ENCODE peak calls at places on chromosome 22, in four cellular contexts. Q is HepG2, K is K562, J is GM12878. N is an unnamed sample.

GRCh38 chr22:49239264-49240015 is 588.2 kb downstream of the BRD1 start:
- DNase-seq in K (no peak), Q (no peak), J (no peak), N (no peak)

GRCh38 chr22:38862375-38863329 is 9.4 kb downstream of the CBX6 start:
- DNase-seq in J (no peak), Q (no peak), K (no peak), N (peak)

GRCh38 chr22:44634426-44635321 is 67.3 kb upstream of the PRR5 start:
- DNase-seq in K (no peak), J (no peak), Q (peak), N (no peak)

GRCh38 chr22:27581688-27582087 is 219.9 kb downstream of the MN1 start:
- DNase-seq in Q (no peak), K (no peak), J (no peak), N (no peak)

GRCh38 chr22:32205974-32206773 is 1.3 kb upstream of the RFPL2 start:
- DNase-seq in J (no peak), K (no peak), Q (no peak), N (peak)

GRCh38 chr22:23057331-23057730 is 13.0 kb upstream of the GNAZ start:
- DNase-seq in J (no peak), Q (no peak), K (no peak), N (no peak)

GRCh38 chr22:22866381-22867111 is 21.1 kb upstream of the IGLL5 start:
- DNase-seq in K (peak), J (no peak), Q (no peak), N (no peak)

GRCh38 chr22:48574776-48575566 is 1252.7 kb downstream of the BRD1 start:
- DNase-seq in J (no peak), K (no peak), Q (peak), N (peak)

GRCh38 chr22:37369536-37369935 is 57.7 kb downstream of the ELFN2 start:
- DNase-seq in Q (no peak), J (no peak), K (no peak), N (no peak)

GRCh38 chr22:20080776-20081654 is 974 bp downstream of the DGCR8 start:
- DNase-seq in Q (peak), K (peak), J (no peak), N (peak)

GRCh38 chr22:44237290-44237689 is 56.6 kb downstream of the PARVG start:
- DNase-seq in K (no peak), J (no peak), Q (no peak), N (no peak)

GRCh38 chr22:37669586-37669985 is 5.8 kb upstream of the LGALS1 start:
- DNase-seq in J (no peak), Q (no peak), K (no peak), N (no peak)

GRCh38 chr22:17774206-17774927 is at the start of gene BID:
- DNase-seq in Q (no peak), J (no peak), K (peak), N (peak)

GRCh38 chr22:26887916-26888315 is 230.5 kb downstream of the MIAT start:
- DNase-seq in K (no peak), Q (no peak), J (no peak), N (no peak)

GRCh38 chr22:24688294-24688693 is 85.3 kb downstream of the GGT1 start:
- DNase-seq in J (no peak), Q (no peak), K (no peak), N (no peak)

GRCh38 chr22:20437253-20438065 is at the start of gene SCARF2:
- DNase-seq in Q (no peak), K (no peak), J (no peak), N (peak)

GRCh38 chr22:23285734-23286133 is 105.4 kb downstream of the BCR start:
- DNase-seq in K (peak), Q (no peak), J (no peak), N (no peak)

GRCh38 chr22:20531404-20532181 is 24.2 kb downstream of the MED15 start:
- DNase-seq in K (no peak), J (no peak), Q (peak), N (peak)

GRCh38 chr22:37624017-37624365 is 15.4 kb downstream of the GGA1 start:
- DNase-seq in K (no peak), J (no peak), Q (no peak), N (no peak)

GRCh38 chr22:29225422-29226090 is 19.9 kb downstream of the EMID1 start:
- DNase-seq in K (no peak), Q (no peak), J (no peak), N (peak)

GRCh38 chr22:21760640-21761039 is 25.0 kb upstream of the YPEL1 start:
- DNase-seq in K (no peak), J (no peak), Q (no peak), N (no peak)

GRCh38 chr22:27065259-27065658 is 407.9 kb downstream of the MIAT start:
- DNase-seq in K (no peak), J (no peak), Q (no peak), N (no peak)

GRCh38 chr22:27554841-27555456 is 246.6 kb downstream of the MN1 start:
- DNase-seq in J (no peak), K (no peak), Q (no peak), N (no peak)

GRCh38 chr22:39135092-39135896 is 17.2 kb downstream of the CBX7 start:
- DNase-seq in K (peak), J (no peak), Q (peak), N (peak)

GRCh38 chr22:44400763-44401060 is 88.0 kb upstream of the SHISAL1 start:
- DNase-seq in Q (no peak), J (no peak), K (no peak), N (peak)

GRCh38 chr22:18044548-18045271 is 20.3 kb upstream of the MICAL3 start:
- DNase-seq in Q (peak), J (no peak), K (no peak), N (no peak)

GRCh38 chr22:40404251-40405177 is 34.1 kb downstream of the SGSM3 start:
- DNase-seq in Q (no peak), J (no peak), K (no peak), N (no peak)

GRCh38 chr22:38773363-38773946 is 17.7 kb upstream of the SUN2 start:
- DNase-seq in Q (no peak), K (no peak), J (no peak), N (no peak)

GRCh38 chr22:32781695-32782094 is 19.8 kb upstream of the TIMP3 start:
- DNase-seq in J (no peak), K (no peak), Q (no peak), N (no peak)

GRCh38 chr22:39317756-39318506 is 1.5 kb downstream of the RPL3 start:
- DNase-seq in J (no peak), K (no peak), Q (no peak), N (no peak)

GRCh38 chr22:49382451-49382735 is 445.3 kb downstream of the BRD1 start:
- DNase-seq in K (no peak), J (no peak), Q (no peak), N (no peak)

GRCh38 chr22:43136255-43136654 is 6.9 kb downstream of the MCAT start:
- DNase-seq in K (peak), J (no peak), Q (peak), N (peak)

GRCh38 chr22:29158546-29158945 is 47.1 kb upstream of the EMID1 start:
- DNase-seq in K (no peak), Q (no peak), J (no peak), N (no peak)

GRCh38 chr22:44193537-44193896 is 12.8 kb downstream of the PARVG start:
- DNase-seq in J (no peak), K (no peak), Q (no peak), N (no peak)

DNA sequence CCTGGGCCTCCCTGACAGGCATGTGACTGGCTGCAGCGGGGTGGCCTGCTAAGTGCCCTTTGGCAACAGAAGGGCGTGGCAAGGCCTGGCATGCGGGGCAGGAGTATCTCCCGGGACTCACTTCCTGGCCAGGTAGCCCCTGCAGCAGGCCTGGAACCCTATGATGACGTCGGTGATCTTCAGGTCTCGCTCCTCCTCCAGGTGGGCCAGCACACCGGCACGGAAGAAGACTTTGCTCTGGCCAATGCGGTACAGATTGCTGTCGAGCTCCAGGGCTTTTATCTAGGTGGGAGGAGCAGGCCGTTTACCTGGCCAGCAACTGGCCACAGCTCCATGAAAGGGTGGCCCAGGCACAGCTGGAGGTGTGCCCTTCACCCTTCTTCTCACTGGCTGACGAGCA is 50.9 kb downstream of the APOL1 start:
- DNase-seq in Q (no peak), J (no peak), K (no peak), N (no peak)
- TF ChIP-seq FOXM1 in Q (no peak), J (no peak), K (no peak), N (no peak)

GRCh38 chr22:41531736-41532477 is 12.4 kb downstream of the POLR3H start:
- DNase-seq in J (no peak), K (no peak), Q (no peak), N (no peak)
- TF ChIP-seq MAX in J (no peak), K (no peak), Q (no peak), N (no peak)

GRCh38 chr22:50545522-50546325 is at the start of gene KLHDC7B:
- DNase-seq in Q (no peak), J (no peak), K (no peak), N (peak)
- TF ChIP-seq FOXM1 in Q (no peak), J (no peak), K (no peak), N (no peak)

GRCh38 chr22:46696614-46697013 is 41.4 kb downstream of the CERK start:
- DNase-seq in Q (no peak), J (no peak), K (no peak), N (peak)

GRCh38 chr22:46696225-46696518 is 41.9 kb downstream of the CERK start:
- DNase-seq in J (no peak), K (no peak), Q (no peak), N (peak)

GRCh38 chr22:46693634-46694422 is 44.2 kb downstream of the CERK start:
- DNase-seq in K (no peak), Q (no peak), J (no peak), N (no peak)

GRCh38 chr22:46694423-46695170 is 43.5 kb downstream of the CERK start:
- DNase-seq in Q (no peak), K (no peak), J (no peak), N (no peak)

GRCh38 chr22:46695346-46696224 is 42.5 kb downstream of the CERK start:
- DNase-seq in Q (no peak), J (no peak), K (no peak), N (peak)
- TF ChIP-seq MAX in Q (no peak), J (no peak), K (no peak), N (no peak)

DNA sequence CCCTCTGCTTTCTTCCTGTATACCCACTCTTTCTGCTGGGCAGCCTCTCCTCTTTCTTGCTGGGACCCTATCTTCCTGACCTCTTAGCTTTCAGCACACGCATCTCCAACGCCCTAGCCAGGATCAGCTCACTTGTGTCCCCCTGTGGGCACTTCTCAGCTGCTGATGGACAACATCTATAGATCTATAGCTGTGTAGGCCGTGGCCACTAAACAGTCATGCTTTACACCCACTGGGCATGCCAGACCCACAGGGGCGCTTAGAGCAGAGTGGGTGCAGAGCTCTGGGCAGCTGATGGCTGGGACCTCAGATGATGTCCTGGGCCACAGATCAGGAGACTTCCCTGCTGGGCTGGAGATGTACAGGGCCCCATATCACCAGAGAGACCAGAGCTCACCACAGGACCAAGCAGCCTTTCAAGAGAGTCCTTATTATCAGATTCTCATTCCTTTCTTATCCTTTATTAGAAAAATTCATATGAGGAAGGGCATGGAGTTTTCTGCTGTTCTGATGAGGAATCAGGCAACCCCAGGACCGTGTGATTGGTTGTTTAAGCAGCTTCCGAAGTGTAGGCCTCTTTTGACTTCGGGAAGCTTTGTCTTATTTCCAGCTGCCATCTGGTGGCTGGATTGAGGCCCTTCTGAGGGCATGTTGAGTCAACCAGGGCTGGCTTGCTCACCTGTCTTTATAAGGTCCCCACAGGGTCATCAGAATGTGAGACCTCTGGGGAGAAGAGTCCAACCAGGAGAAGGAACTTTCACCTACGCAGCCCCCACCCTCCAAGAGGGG is 60.5 kb downstream of the OSBP2 start:
- DNase-seq in J (no peak), K (peak), Q (peak), N (peak)
- TF ChIP-seq FOXM1 in J (peak), K (no peak), Q (no peak), N (no peak)

DNA sequence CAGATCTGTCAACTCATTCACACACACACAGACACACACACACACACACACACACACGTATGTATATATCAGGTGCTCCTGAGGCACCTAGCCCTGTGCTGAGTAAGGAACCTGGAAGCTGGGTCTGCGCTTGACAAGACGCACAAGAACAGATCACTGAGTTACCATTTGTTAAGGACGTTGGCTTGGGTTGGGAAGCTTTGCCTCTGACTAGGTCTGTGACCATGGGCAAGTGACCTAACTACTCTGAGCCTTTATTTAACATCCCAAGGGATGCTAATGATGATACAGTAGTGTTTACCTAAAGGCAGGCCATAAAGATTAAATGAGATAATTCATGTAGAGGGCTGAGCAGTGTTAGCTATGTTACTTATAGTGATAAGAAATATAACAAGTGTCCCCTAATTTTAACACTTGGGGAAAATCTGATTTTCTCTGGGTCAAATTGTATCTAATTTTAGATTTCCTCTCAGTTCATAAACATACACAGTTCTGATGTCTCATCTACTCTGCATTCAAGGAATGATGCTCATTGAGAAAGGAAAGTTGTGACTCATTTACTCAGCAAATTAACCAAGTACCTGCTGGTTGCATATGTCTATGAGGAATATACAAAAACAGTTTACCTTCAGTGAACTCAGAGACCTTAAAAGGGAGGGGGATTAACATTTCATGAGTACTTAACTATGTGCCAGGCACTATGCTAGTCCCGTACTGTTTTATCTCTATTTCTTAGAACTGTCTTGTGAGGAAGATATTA is 13.6 kb downstream of the RNF185 start:
- DNase-seq in J (no peak), K (no peak), Q (no peak), N (no peak)
- TF ChIP-seq MAX in J (no peak), K (no peak), Q (no peak), N (no peak)